ENCODE peak calls at places on chromosome 11, in five cellular contexts. One of them, this sample, is unnamed.

GRCh38 chr11:66720223-66720898 is 8.7 kb downstream of the SPTBN2 start:
- DNase-seq in Caco-2: peak; percentile 72
- DNase-seq in AG04449: no peak
- DNase-seq in left cardiac atrium: no peak
- DNase-seq in IMR-90: peak; percentile 56
- DNase-seq in this sample: no peak

GRCh38 chr11:46367244-46367915 is 14.1 kb upstream of the MDK start:
- DNase-seq in IMR-90: peak; percentile 59
- DNase-seq in AG04449: no peak
- DNase-seq in left cardiac atrium: peak; percentile 77
- DNase-seq in Caco-2: no peak
- DNase-seq in this sample: peak; percentile 81

GRCh38 chr11:8765294-8765693 is 82.7 kb downstream of the RPL27A start:
- DNase-seq in IMR-90: peak; percentile 85
- DNase-seq in Caco-2: no peak
- DNase-seq in left cardiac atrium: no peak
- DNase-seq in AG04449: no peak
- DNase-seq in this sample: no peak

GRCh38 chr11:64718084-64718779 is 4.8 kb downstream of the NRXN2 start:
- DNase-seq in Caco-2: no peak
- DNase-seq in AG04449: no peak
- DNase-seq in IMR-90: no peak
- DNase-seq in left cardiac atrium: no peak
- DNase-seq in this sample: no peak

GRCh38 chr11:68843703-68844312 is 2.1 kb upstream of the CPT1A start:
- DNase-seq in Caco-2: peak; percentile 91
- DNase-seq in IMR-90: no peak
- DNase-seq in left cardiac atrium: peak; percentile 79
- DNase-seq in AG04449: no peak
- DNase-seq in this sample: peak; percentile 85

GRCh38 chr11:24391165-24391564 is 105.7 kb upstream of the LUZP2 start:
- DNase-seq in IMR-90: peak; percentile 87
- DNase-seq in left cardiac atrium: no peak
- DNase-seq in Caco-2: no peak
- DNase-seq in AG04449: peak; percentile 14
- DNase-seq in this sample: no peak

GRCh38 chr11:100730266-100730665 is 43.2 kb downstream of the ARHGAP42 start:
- DNase-seq in Caco-2: no peak
- DNase-seq in left cardiac atrium: no peak
- DNase-seq in IMR-90: peak; percentile 15
- DNase-seq in AG04449: peak; percentile 34
- DNase-seq in this sample: no peak

GRCh38 chr11:124762624-124763155 is 600 bp upstream of the ESAM start:
- DNase-seq in AG04449: no peak
- DNase-seq in IMR-90: no peak
- DNase-seq in left cardiac atrium: no peak
- DNase-seq in Caco-2: peak; percentile 66
- DNase-seq in this sample: peak; percentile 50

GRCh38 chr11:20161230-20161918 is 1.1 kb upstream of the DBX1 start:
- DNase-seq in IMR-90: no peak
- DNase-seq in AG04449: no peak
- DNase-seq in Caco-2: no peak
- DNase-seq in left cardiac atrium: no peak
- DNase-seq in this sample: no peak

GRCh38 chr11:109298865-109299264 is 123.1 kb upstream of the C11orf87 start:
- DNase-seq in left cardiac atrium: no peak
- DNase-seq in Caco-2: no peak
- DNase-seq in IMR-90: no peak
- DNase-seq in AG04449: no peak
- DNase-seq in this sample: no peak

GRCh38 chr11:18761741-18762140 is 29.9 kb downstream of the PTPN5 start:
- DNase-seq in left cardiac atrium: no peak
- DNase-seq in AG04449: no peak
- DNase-seq in IMR-90: no peak
- DNase-seq in Caco-2: no peak
- DNase-seq in this sample: no peak

GRCh38 chr11:78310500-78310909 is 107.1 kb downstream of the GAB2 start:
- DNase-seq in IMR-90: peak; percentile 35
- DNase-seq in left cardiac atrium: peak; percentile 58
- DNase-seq in Caco-2: no peak
- DNase-seq in AG04449: no peak
- DNase-seq in this sample: peak; percentile 79

GRCh38 chr11:47869548-47870393 is 21.6 kb upstream of the NUP160 start:
- DNase-seq in Caco-2: no peak
- DNase-seq in IMR-90: no peak
- DNase-seq in left cardiac atrium: no peak
- DNase-seq in AG04449: no peak
- DNase-seq in this sample: no peak

GRCh38 chr11:10638285-10638684 is 55.3 kb downstream of the IRAG1 start:
- DNase-seq in IMR-90: no peak
- DNase-seq in AG04449: no peak
- DNase-seq in left cardiac atrium: no peak
- DNase-seq in Caco-2: no peak
- DNase-seq in this sample: no peak

GRCh38 chr11:120973501-120973900 is 50.4 kb upstream of the TBCEL start:
- DNase-seq in AG04449: no peak
- DNase-seq in IMR-90: no peak
- DNase-seq in left cardiac atrium: no peak
- DNase-seq in Caco-2: no peak
- DNase-seq in this sample: no peak

GRCh38 chr11:2484576-2485125 is 39.8 kb downstream of the KCNQ1 start:
- DNase-seq in left cardiac atrium: no peak
- DNase-seq in AG04449: no peak
- DNase-seq in IMR-90: no peak
- DNase-seq in Caco-2: no peak
- DNase-seq in this sample: no peak

GRCh38 chr11:20367313-20367948 is 3.9 kb downstream of the HTATIP2 start:
- DNase-seq in Caco-2: no peak
- DNase-seq in AG04449: peak; percentile 65
- DNase-seq in IMR-90: peak; percentile 94
- DNase-seq in left cardiac atrium: no peak
- DNase-seq in this sample: no peak

GRCh38 chr11:69131644-69132300 is 24.0 kb upstream of the SMIM38 start:
- DNase-seq in AG04449: peak; percentile 17
- DNase-seq in IMR-90: peak; percentile 70
- DNase-seq in Caco-2: peak; percentile 96
- DNase-seq in left cardiac atrium: peak; percentile 67
- DNase-seq in this sample: no peak

GRCh38 chr11:65411681-65412070 is 10.9 kb upstream of the NEAT1 start:
- DNase-seq in Caco-2: no peak
- DNase-seq in AG04449: no peak
- DNase-seq in left cardiac atrium: peak; percentile 11
- DNase-seq in IMR-90: no peak
- DNase-seq in this sample: no peak

GRCh38 chr11:10499452-10500262 is 41.3 kb downstream of the RNF141 start:
- DNase-seq in Caco-2: no peak
- DNase-seq in left cardiac atrium: no peak
- DNase-seq in AG04449: no peak
- DNase-seq in IMR-90: no peak
- DNase-seq in this sample: peak; percentile 10

GRCh38 chr11:128518493-128519207 is 68.7 kb downstream of the ETS1 start:
- DNase-seq in left cardiac atrium: no peak
- DNase-seq in AG04449: no peak
- DNase-seq in Caco-2: no peak
- DNase-seq in IMR-90: no peak
- DNase-seq in this sample: no peak

GRCh38 chr11:124069429-124070401 is 28.6 kb upstream of the OR10G7 start:
- DNase-seq in IMR-90: peak; percentile 50
- DNase-seq in left cardiac atrium: peak; percentile 48
- DNase-seq in AG04449: no peak
- DNase-seq in Caco-2: peak; percentile 79
- DNase-seq in this sample: no peak

GRCh38 chr11:130189492-130190210 is 30.1 kb downstream of the ST14 start:
- DNase-seq in IMR-90: no peak
- DNase-seq in AG04449: no peak
- DNase-seq in Caco-2: no peak
- DNase-seq in left cardiac atrium: no peak
- DNase-seq in this sample: no peak

GRCh38 chr11:113859665-113860064 is 15.7 kb downstream of the USP28 start:
- DNase-seq in left cardiac atrium: no peak
- DNase-seq in AG04449: no peak
- DNase-seq in IMR-90: no peak
- DNase-seq in Caco-2: no peak
- DNase-seq in this sample: peak; percentile 25

GRCh38 chr11:60211206-60211605 is 28.3 kb upstream of the MS4A6A start:
- DNase-seq in left cardiac atrium: no peak
- DNase-seq in AG04449: no peak
- DNase-seq in IMR-90: no peak
- DNase-seq in Caco-2: no peak
- DNase-seq in this sample: no peak

GRCh38 chr11:133956650-133957633 is at the start of gene IGSF9B:
- DNase-seq in AG04449: no peak
- DNase-seq in left cardiac atrium: peak; percentile 89
- DNase-seq in IMR-90: peak; percentile 45
- DNase-seq in Caco-2: peak; percentile 83
- DNase-seq in this sample: peak; percentile 93

GRCh38 chr11:86592047-86592564 is 80.3 kb downstream of the ME3 start:
- DNase-seq in left cardiac atrium: no peak
- DNase-seq in IMR-90: peak; percentile 68
- DNase-seq in AG04449: peak; percentile 46
- DNase-seq in Caco-2: no peak
- DNase-seq in this sample: no peak

GRCh38 chr11:118012083-118012669 is 26.0 kb downstream of the IL10RA start:
- DNase-seq in IMR-90: peak; percentile 1
- DNase-seq in left cardiac atrium: no peak
- DNase-seq in AG04449: no peak
- DNase-seq in Caco-2: no peak
- DNase-seq in this sample: no peak

GRCh38 chr11:70483077-70483861 is 84.9 kb downstream of the CTTN start:
- DNase-seq in AG04449: no peak
- DNase-seq in IMR-90: peak; percentile 60
- DNase-seq in left cardiac atrium: no peak
- DNase-seq in Caco-2: no peak
- DNase-seq in this sample: peak; percentile 63

GRCh38 chr11:113021111-113021510 is 59.9 kb downstream of the NCAM1 start:
- DNase-seq in Caco-2: no peak
- DNase-seq in AG04449: no peak
- DNase-seq in left cardiac atrium: no peak
- DNase-seq in IMR-90: no peak
- DNase-seq in this sample: no peak

GRCh38 chr11:2748814-2749554 is 49.2 kb upstream of the KCNQ1OT1 start:
- DNase-seq in left cardiac atrium: peak; percentile 0
- DNase-seq in IMR-90: no peak
- DNase-seq in AG04449: no peak
- DNase-seq in Caco-2: peak; percentile 23
- DNase-seq in this sample: no peak

GRCh38 chr11:20277014-20277413 is 86.5 kb upstream of the HTATIP2 start:
- DNase-seq in IMR-90: no peak
- DNase-seq in AG04449: no peak
- DNase-seq in left cardiac atrium: no peak
- DNase-seq in Caco-2: no peak
- DNase-seq in this sample: no peak

GRCh38 chr11:79561496-79561895 is 120.7 kb upstream of the TENM4 start:
- DNase-seq in AG04449: no peak
- DNase-seq in IMR-90: no peak
- DNase-seq in left cardiac atrium: no peak
- DNase-seq in Caco-2: no peak
- DNase-seq in this sample: no peak

GRCh38 chr11:39190751-39191150 is 2268.7 kb downstream of the LRRC4C start:
- DNase-seq in IMR-90: no peak
- DNase-seq in AG04449: no peak
- DNase-seq in Caco-2: no peak
- DNase-seq in left cardiac atrium: no peak
- DNase-seq in this sample: no peak

GRCh38 chr11:126127898-126128297 is 65.2 kb upstream of the CDON start:
- DNase-seq in AG04449: no peak
- DNase-seq in Caco-2: no peak
- DNase-seq in left cardiac atrium: no peak
- DNase-seq in IMR-90: no peak
- DNase-seq in this sample: no peak

GRCh38 chr11:128939591-128939990 is 3.1 kb downstream of the TP53AIP1 start:
- DNase-seq in AG04449: no peak
- DNase-seq in left cardiac atrium: no peak
- DNase-seq in IMR-90: peak; percentile 25
- DNase-seq in Caco-2: no peak
- DNase-seq in this sample: no peak

GRCh38 chr11:11075515-11076171 is 217.8 kb upstream of the ZBED5 start:
- DNase-seq in Caco-2: no peak
- DNase-seq in IMR-90: no peak
- DNase-seq in AG04449: no peak
- DNase-seq in left cardiac atrium: no peak
- DNase-seq in this sample: no peak

GRCh38 chr11:4087551-4087950 is 7.0 kb upstream of the RRM1 start:
- DNase-seq in left cardiac atrium: no peak
- DNase-seq in AG04449: no peak
- DNase-seq in Caco-2: no peak
- DNase-seq in IMR-90: peak; percentile 29
- DNase-seq in this sample: no peak

This sample was measured in GM10248.